ENCODE peak calls at places on chromosomes 1 and 21, in six cellular contexts. One of them, this sample, is unnamed.

GRCh38 chr1:224203243-224204016 is 20.4 kb downstream of the DEGS1 start:
- DNase-seq in A549: no peak
- DNase-seq in stomach: peak
- DNase-seq in uterus: no peak
- DNase-seq in transverse colon: peak
- DNase-seq in IMR-90: peak
- DNase-seq in this sample: peak

GRCh38 chr1:11563560-11564069 is 84.7 kb downstream of the DISP3 start:
- DNase-seq in A549: no peak
- DNase-seq in stomach: no peak
- DNase-seq in uterus: no peak
- DNase-seq in transverse colon: no peak
- DNase-seq in IMR-90: no peak
- DNase-seq in this sample: no peak

GRCh38 chr1:228061411-228062084 is 21.0 kb upstream of the ARF1 start:
- DNase-seq in A549: no peak
- DNase-seq in stomach: peak
- DNase-seq in uterus: no peak
- DNase-seq in transverse colon: no peak
- DNase-seq in IMR-90: no peak
- DNase-seq in this sample: no peak

GRCh38 chr1:192831706-192832355 is 23.0 kb downstream of the RGS2 start:
- DNase-seq in A549: no peak
- DNase-seq in stomach: no peak
- DNase-seq in uterus: no peak
- DNase-seq in transverse colon: no peak
- DNase-seq in IMR-90: peak
- DNase-seq in this sample: no peak

GRCh38 chr1:159953866-159954515 is at the start of gene SLAMF9:
- DNase-seq in A549: no peak
- DNase-seq in stomach: no peak
- DNase-seq in uterus: no peak
- DNase-seq in transverse colon: no peak
- DNase-seq in IMR-90: peak
- DNase-seq in this sample: no peak

GRCh38 chr1:167210966-167211674 is 9.6 kb upstream of the POU2F1 start:
- DNase-seq in A549: no peak
- DNase-seq in stomach: no peak
- DNase-seq in uterus: no peak
- DNase-seq in transverse colon: peak
- DNase-seq in IMR-90: no peak
- DNase-seq in this sample: no peak

GRCh38 chr1:54528613-54529012 is 19.4 kb upstream of the ACOT11 start:
- DNase-seq in A549: no peak
- DNase-seq in stomach: no peak
- DNase-seq in uterus: no peak
- DNase-seq in transverse colon: no peak
- DNase-seq in IMR-90: no peak
- DNase-seq in this sample: no peak

GRCh38 chr1:177772621-177773020 is 197.2 kb downstream of the SEC16B start:
- DNase-seq in A549: no peak
- DNase-seq in stomach: no peak
- DNase-seq in uterus: no peak
- DNase-seq in transverse colon: no peak
- DNase-seq in IMR-90: peak
- DNase-seq in this sample: no peak

GRCh38 chr1:94926365-94926914 is 470 bp downstream of the CNN3 start:
- DNase-seq in A549: peak
- DNase-seq in stomach: peak
- DNase-seq in uterus: peak
- DNase-seq in transverse colon: peak
- DNase-seq in IMR-90: peak
- DNase-seq in this sample: peak

GRCh38 chr1:240310226-240310925 is 218.7 kb downstream of the FMN2 start:
- DNase-seq in A549: no peak
- DNase-seq in stomach: no peak
- DNase-seq in uterus: no peak
- DNase-seq in transverse colon: no peak
- DNase-seq in IMR-90: peak
- DNase-seq in this sample: no peak

GRCh38 chr1:154689063-154689462 is 81.1 kb upstream of the ADAR start:
- DNase-seq in A549: no peak
- DNase-seq in stomach: no peak
- DNase-seq in uterus: no peak
- DNase-seq in transverse colon: no peak
- DNase-seq in IMR-90: no peak
- DNase-seq in this sample: no peak

GRCh38 chr21:29376556-29376955 is 77.8 kb downstream of the BACH1 start:
- DNase-seq in A549: peak
- DNase-seq in stomach: peak
- DNase-seq in uterus: peak
- DNase-seq in transverse colon: peak
- DNase-seq in IMR-90: no peak
- DNase-seq in this sample: no peak

DNA sequence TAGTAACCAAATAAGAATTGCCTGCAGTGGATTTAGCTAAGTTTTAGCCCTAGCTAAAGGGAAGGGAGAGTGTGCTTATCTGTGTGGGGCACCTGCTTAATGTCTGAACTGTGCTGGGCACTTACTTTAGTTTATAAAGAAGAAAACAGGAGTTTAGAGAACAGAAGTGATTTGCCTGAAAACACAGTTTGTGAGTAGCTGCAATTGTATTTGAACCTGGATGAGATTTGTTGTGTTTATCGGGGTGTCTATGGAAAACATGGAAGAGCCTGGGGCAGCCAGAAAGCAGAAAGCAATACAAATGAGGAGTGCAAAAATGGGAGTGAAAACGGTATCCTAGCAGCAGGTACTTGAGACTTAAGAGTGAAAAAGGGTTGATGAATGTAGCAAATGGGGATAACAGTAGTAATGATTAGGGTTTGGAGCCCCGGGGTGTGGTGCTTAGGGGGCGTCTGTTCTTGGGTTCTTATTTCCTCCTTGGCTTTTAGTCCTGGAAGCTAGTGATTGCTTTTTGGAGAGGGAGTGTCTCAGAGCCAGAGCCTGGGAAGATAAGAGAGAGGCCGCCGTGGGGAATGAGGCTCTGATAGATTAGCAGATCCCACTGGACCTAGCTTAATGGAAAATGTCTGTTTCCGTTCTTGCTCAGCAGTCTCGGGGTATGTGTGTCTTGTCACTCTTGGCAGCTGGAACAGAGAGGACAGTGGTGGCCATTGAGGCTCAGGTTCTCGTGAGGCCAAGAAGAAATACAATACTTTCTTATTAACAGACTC is 5.6 kb downstream of the PRCC start:
- DNase-seq in A549: no peak
- DNase-seq in stomach: no peak
- DNase-seq in uterus: no peak
- DNase-seq in transverse colon: no peak
- DNase-seq in IMR-90: no peak
- DNase-seq in this sample: no peak
- H3K27ac ChIP-seq in A549: no peak
- H3K27ac ChIP-seq in stomach: peak
- H3K27ac ChIP-seq in uterus: no peak
- H3K27ac ChIP-seq in transverse colon: no peak
- H3K27ac ChIP-seq in IMR-90: no peak
- H3K27ac ChIP-seq in this sample: peak

GRCh38 chr1:37998089-37998808 is 7.1 kb downstream of the FHL3 start:
- DNase-seq in A549: no peak
- DNase-seq in stomach: no peak
- DNase-seq in uterus: no peak
- DNase-seq in transverse colon: no peak
- DNase-seq in IMR-90: no peak
- DNase-seq in this sample: no peak

GRCh38 chr1:37997256-37998088 is 7.7 kb upstream of the SF3A3 start:
- DNase-seq in A549: no peak
- DNase-seq in stomach: no peak
- DNase-seq in uterus: no peak
- DNase-seq in transverse colon: no peak
- DNase-seq in IMR-90: no peak
- DNase-seq in this sample: no peak

GRCh38 chr1:37994886-37995566 is 5.2 kb upstream of the SF3A3 start:
- DNase-seq in A549: no peak
- DNase-seq in stomach: no peak
- DNase-seq in uterus: no peak
- DNase-seq in transverse colon: no peak
- DNase-seq in IMR-90: no peak
- DNase-seq in this sample: no peak

GRCh38 chr1:37998913-37999433 is 6.3 kb downstream of the FHL3 start:
- DNase-seq in A549: no peak
- DNase-seq in stomach: no peak
- DNase-seq in uterus: no peak
- DNase-seq in transverse colon: no peak
- DNase-seq in IMR-90: no peak
- DNase-seq in this sample: no peak

GRCh38 chr1:37995773-37996379 is 6.1 kb upstream of the SF3A3 start:
- DNase-seq in A549: no peak
- DNase-seq in stomach: peak
- DNase-seq in uterus: peak
- DNase-seq in transverse colon: peak
- DNase-seq in IMR-90: peak
- DNase-seq in this sample: peak
- TF ChIP-seq POLR2A in A549: no peak
- TF ChIP-seq POLR2A in stomach: no peak
- TF ChIP-seq POLR2A in uterus: peak
- TF ChIP-seq POLR2A in transverse colon: no peak
- TF ChIP-seq POLR2A in IMR-90: no peak
- TF ChIP-seq POLR2A in this sample: peak

DNA sequence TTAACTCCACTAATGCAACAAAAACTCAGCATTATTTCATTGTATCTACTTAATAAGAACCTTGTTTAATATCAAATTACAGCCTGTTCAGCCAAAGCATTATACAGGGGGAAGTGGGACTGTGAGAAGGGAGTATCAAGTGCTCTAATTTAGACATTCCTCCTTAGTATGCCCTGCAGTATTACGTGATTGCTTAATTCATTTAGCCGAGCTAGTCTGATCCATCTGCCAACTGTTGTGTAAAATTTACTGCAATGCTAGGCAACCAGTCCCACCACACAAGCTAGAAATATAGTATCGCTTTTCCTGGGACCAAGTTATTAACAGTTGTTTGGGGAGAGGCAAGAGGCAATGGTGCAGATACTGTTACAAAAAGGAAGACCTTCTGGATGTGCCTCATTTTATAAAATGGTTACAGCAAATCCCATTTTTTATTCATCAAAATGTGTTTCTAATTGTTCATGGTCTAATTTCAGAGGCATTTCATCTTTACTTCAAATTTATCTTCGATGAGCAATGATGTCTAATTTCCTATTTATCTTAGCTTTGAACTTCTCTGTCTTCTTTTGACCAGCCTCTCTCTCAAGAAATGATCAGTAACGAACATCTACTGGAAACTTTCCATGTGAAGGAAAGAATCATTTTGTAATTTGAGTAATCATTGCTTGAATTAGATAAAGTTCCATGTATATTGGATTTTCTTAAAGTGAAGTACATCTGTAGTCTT is 283.3 kb downstream of the DUSP10 start:
- DNase-seq in A549: no peak
- DNase-seq in stomach: no peak
- DNase-seq in uterus: no peak
- DNase-seq in transverse colon: no peak
- DNase-seq in IMR-90: peak
- DNase-seq in this sample: no peak
- H3K4me3 ChIP-seq in A549: no peak
- H3K4me3 ChIP-seq in stomach: no peak
- H3K4me3 ChIP-seq in uterus: no peak
- H3K4me3 ChIP-seq in transverse colon: no peak
- H3K4me3 ChIP-seq in IMR-90: no peak
- H3K4me3 ChIP-seq in this sample: no peak

GRCh38 chr1:119101563-119101962 is 38.9 kb downstream of the WARS2 start:
- DNase-seq in A549: no peak
- DNase-seq in stomach: no peak
- DNase-seq in uterus: no peak
- DNase-seq in transverse colon: no peak
- DNase-seq in IMR-90: peak
- DNase-seq in this sample: no peak
- H3K27ac ChIP-seq in A549: no peak
- H3K27ac ChIP-seq in stomach: no peak
- H3K27ac ChIP-seq in uterus: peak
- H3K27ac ChIP-seq in transverse colon: no peak
- H3K27ac ChIP-seq in IMR-90: no peak
- H3K27ac ChIP-seq in this sample: no peak

DNA sequence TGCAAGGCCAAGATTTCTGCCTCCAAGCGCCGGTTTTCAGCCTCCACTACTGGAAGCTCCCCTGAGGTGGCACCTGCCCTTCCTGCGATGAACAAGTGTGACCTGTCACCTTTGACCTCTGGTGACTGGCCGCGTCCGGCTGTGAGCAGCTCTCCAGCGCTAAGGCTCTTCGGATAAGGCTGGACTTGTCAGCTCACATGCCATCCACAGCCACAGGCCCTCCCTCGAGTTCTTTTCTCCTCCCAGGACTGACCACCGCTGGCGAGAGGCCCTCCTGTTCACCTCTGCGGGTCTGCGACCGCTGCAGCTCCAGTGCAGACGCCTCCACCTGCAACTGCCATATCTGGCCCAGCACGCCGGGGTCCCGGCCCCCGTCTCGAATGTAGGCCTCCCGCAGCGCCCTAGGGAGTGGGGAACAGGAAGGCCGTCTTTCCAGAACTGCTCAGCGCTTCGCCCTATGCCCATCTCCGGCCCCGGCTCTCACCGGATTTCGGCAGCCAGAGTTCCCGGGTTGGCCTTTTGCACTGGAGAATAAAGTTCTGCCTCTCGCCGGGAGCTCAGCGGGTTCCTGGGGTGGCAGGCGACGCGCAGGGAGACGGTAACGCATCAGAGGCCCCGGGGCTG is 1.5 kb downstream of the CCDC17 start:
- DNase-seq in A549: no peak
- DNase-seq in stomach: no peak
- DNase-seq in uterus: no peak
- DNase-seq in transverse colon: no peak
- DNase-seq in IMR-90: no peak
- DNase-seq in this sample: no peak
- TF ChIP-seq POLR2A in A549: no peak
- TF ChIP-seq POLR2A in stomach: no peak
- TF ChIP-seq POLR2A in uterus: no peak
- TF ChIP-seq POLR2A in transverse colon: no peak
- TF ChIP-seq POLR2A in IMR-90: no peak
- TF ChIP-seq POLR2A in this sample: no peak

GRCh38 chr21:45570826-45571601 is 28.8 kb upstream of the SLC19A1 start:
- DNase-seq in A549: no peak
- DNase-seq in stomach: peak
- DNase-seq in uterus: peak
- DNase-seq in transverse colon: no peak
- DNase-seq in IMR-90: peak
- DNase-seq in this sample: peak
- H3K4me3 ChIP-seq in A549: no peak
- H3K4me3 ChIP-seq in stomach: no peak
- H3K4me3 ChIP-seq in uterus: no peak
- H3K4me3 ChIP-seq in transverse colon: no peak
- H3K4me3 ChIP-seq in IMR-90: no peak
- H3K4me3 ChIP-seq in this sample: no peak